ENCODE peak calls at places on chromosomes 3 and 15, in five cellular contexts. O is cardiac fibroblast, B is fibroblast of lung, C is PC-9, F is thoracic aorta. E is an unnamed sample.

GRCh38 chr3:36907911-36908646 is 36.8 kb downstream of the TRANK1 start:
- DNase-seq in O (peak; percentile 80), B (peak; percentile 67), C (peak; percentile 49), F (no peak), E (no peak)

GRCh38 chr3:162738778-162739177 is 1242.2 kb downstream of the OTOL1 start:
- DNase-seq in O (peak; percentile 13), B (peak; percentile 21), C (no peak), F (no peak), E (no peak)

GRCh38 chr3:160870327-160870726 is 114.3 kb downstream of the PPM1L start:
- DNase-seq in O (no peak), B (no peak), C (peak; percentile 6), F (no peak), E (no peak)

GRCh38 chr3:176765491-176765890 is 431.8 kb downstream of the TBL1XR1 start:
- DNase-seq in O (no peak), B (peak; percentile 73), C (no peak), F (no peak), E (no peak)

GRCh38 chr15:67880651-67881182 is 40.9 kb upstream of the RNU6-1 start:
- DNase-seq in O (peak; percentile 38), B (peak; percentile 47), C (no peak), F (no peak), E (no peak)

GRCh38 chr3:149744151-149744550 is 8.1 kb downstream of the COMMD2 start:
- DNase-seq in O (no peak), B (no peak), C (no peak), F (no peak), E (no peak)

GRCh38 chr3:86988235-86988634 is 2.7 kb downstream of the VGLL3 start:
- DNase-seq in O (peak; percentile 97), B (peak; percentile 95), C (no peak), F (no peak), E (no peak)

GRCh38 chr3:116394365-116394764 is 50.9 kb downstream of the LSAMP start:
- DNase-seq in O (no peak), B (peak; percentile 58), C (no peak), F (no peak), E (no peak)

GRCh38 chr15:51793521-51793920 is 35.9 kb upstream of the TMOD3 start:
- DNase-seq in O (peak; percentile 51), B (peak; percentile 25), C (no peak), F (no peak), E (no peak)

GRCh38 chr15:46091860-46092450 is 457.1 kb downstream of the SQOR start:
- DNase-seq in O (peak; percentile 66), B (peak; percentile 1), C (peak; percentile 1), F (no peak), E (no peak)

GRCh38 chr15:90479656-90480055 is 50.1 kb upstream of the CRTC3 start:
- DNase-seq in O (no peak), B (peak; percentile 90), C (peak; percentile 88), F (no peak), E (no peak)

GRCh38 chr15:31488437-31489204 is 162.0 kb downstream of the KLF13 start:
- DNase-seq in O (peak; percentile 96), B (peak; percentile 84), C (peak; percentile 14), F (peak; percentile 42), E (no peak)

GRCh38 chr15:63379492-63380150 is 2.0 kb downstream of the CA12 start:
- DNase-seq in O (no peak), B (no peak), C (no peak), F (no peak), E (no peak)

GRCh38 chr3:196406806-196407470 is 25.3 kb downstream of the UBXN7 start:
- DNase-seq in O (peak; percentile 79), B (peak; percentile 82), C (no peak), F (no peak), E (no peak)

GRCh38 chr3:150041877-150042276 is 71.2 kb upstream of the PFN2 start:
- DNase-seq in O (no peak), B (no peak), C (no peak), F (no peak), E (no peak)

GRCh38 chr15:83305696-83306291 is 21.3 kb upstream of the BNC1 start:
- DNase-seq in O (no peak), B (peak; percentile 76), C (peak; percentile 81), F (no peak), E (no peak)

GRCh38 chr3:128123231-128123537 is 428 bp downstream of the RUVBL1 start:
- DNase-seq in O (no peak), B (no peak), C (no peak), F (no peak), E (no peak)

GRCh38 chr3:46671541-46672348 is 21.7 kb downstream of the ALS2CL start:
- DNase-seq in O (no peak), B (no peak), C (no peak), F (no peak), E (peak; percentile 4)

GRCh38 chr3:126102011-126102410 is 18.1 kb upstream of the SLC41A3 start:
- DNase-seq in O (no peak), B (no peak), C (no peak), F (no peak), E (no peak)
- TF ChIP-seq CTCF in O (no peak), B (no peak), C (no peak), F (no peak), E (no peak)

DNA sequence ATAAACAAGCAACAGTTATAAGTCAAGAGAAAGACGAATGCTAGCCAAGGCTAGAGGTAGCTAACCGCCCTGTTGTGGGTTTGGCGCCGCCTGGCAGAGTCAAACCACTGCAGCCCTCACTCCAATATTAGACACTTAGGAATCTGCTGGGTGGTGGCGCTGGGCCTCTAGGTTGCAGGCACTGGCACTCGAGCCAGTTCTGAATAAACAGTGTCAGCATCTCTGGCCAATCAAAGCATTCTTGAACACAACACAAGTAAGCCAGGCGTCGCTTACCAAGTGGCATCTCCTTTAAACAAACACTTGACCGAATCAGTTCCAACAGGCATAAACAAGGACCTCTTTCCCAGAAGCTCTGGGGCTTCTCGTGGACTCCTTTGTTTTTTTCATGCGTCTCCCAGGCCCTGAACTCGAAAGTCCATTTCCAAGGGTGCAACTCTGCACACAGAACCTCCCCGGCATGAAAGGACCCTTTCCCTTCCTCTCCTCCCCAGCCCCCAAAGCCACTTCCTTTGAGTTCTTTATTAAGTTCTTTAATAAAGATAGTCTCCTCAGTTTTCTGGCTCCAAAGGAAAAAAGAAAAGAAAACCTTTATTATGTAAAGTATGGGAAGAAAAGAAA is 82.3 kb downstream of the LRIG1 start:
- DNase-seq in O (no peak), B (peak; percentile 87), C (no peak), F (peak; percentile 69), E (no peak)
- TF ChIP-seq CTCF in O (no peak), B (no peak), C (no peak), F (no peak), E (no peak)

DNA sequence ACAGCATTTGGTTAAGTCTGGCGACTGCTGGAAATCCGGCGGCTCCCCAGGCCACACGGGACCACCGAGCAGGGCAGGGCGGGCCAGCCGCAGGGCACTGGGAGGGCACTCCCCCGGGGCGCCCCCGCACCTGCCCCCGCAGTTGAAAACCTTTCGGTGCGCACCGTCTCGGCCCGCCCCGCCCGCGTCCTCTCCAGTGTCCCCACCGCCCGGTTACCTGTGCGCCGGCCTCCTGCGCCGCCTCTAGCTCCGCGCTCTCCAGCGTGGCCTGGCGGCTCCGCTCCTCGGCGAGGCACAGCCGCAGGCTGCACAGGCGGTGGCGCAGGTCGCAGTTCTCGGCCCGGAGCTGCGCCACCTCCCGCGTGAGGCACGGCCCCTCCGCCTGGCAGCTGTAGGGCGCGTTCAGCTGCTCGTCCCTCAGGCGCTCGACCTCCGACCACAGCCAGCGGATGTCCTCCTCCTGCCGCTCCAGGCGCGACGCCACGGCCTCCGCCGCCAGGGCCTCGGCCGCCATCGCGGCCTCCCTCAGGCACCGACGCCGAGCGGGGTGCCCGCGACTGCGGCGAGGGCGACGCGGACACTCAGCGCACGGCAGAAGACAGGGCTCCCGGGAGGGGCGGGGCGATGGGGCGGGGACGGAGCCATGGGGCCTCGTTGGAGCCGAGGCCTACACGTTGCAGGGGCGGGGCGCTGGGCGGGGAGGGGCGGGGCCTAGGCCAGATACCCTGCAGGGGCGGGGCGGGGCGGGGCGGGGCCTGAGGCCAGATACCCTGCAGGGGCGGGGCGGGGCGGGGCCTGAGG is at the start of gene TARS3:
- DNase-seq in O (peak; percentile 86), B (peak; percentile 80), C (peak; percentile 87), F (peak; percentile 81), E (peak; percentile 78)
- TF ChIP-seq CTCF in O (peak; percentile 2), B (no peak), C (no peak), F (no peak), E (no peak)

GRCh38 chr3:71166366-71166765 is 417.2 kb downstream of the FOXP1 start:
- DNase-seq in O (no peak), B (no peak), C (no peak), F (no peak), E (no peak)

GRCh38 chr3:71160800-71161546 is 422.6 kb downstream of the FOXP1 start:
- DNase-seq in O (peak; percentile 38), B (peak; percentile 89), C (no peak), F (no peak), E (no peak)

GRCh38 chr3:71163216-71163918 is 420.2 kb downstream of the FOXP1 start:
- DNase-seq in O (peak; percentile 35), B (peak; percentile 47), C (no peak), F (no peak), E (no peak)

GRCh38 chr3:71166839-71167238 is 416.7 kb downstream of the FOXP1 start:
- DNase-seq in O (no peak), B (no peak), C (no peak), F (no peak), E (no peak)

GRCh38 chr3:71162221-71162620 is 421.3 kb downstream of the FOXP1 start:
- DNase-seq in O (no peak), B (no peak), C (no peak), F (no peak), E (no peak)
- TF ChIP-seq CTCF in O (no peak), B (no peak), C (no peak), F (no peak), E (no peak)

DNA sequence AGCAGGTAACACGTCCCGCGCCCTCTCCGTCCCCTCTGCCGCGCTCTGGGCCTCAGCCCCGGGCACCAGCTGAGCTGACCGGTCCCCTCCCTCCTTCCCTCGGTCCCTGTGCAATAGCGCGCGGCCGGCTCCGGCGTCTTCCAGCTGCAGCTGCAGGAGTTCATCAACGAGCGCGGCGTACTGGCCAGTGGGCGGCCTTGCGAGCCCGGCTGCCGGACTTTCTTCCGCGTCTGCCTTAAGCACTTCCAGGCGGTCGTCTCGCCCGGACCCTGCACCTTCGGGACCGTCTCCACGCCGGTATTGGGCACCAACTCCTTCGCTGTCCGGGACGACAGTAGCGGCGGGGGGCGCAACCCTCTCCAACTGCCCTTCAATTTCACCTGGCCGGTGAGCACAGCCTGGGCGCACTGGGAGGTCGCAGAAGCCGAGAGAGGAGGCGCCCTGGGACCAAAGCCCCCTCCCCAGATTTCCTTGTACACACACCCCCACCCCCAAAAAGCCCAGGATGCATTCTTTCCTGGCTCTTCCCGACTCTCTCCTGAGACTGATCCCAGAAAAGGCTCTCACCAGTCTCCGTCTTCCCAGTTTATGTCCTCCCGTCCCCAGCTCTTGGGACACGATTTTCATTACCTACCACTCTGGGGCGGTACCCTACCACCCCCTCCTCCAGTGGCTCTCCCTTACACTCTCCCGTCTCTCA is 740 bp downstream of the DLL4 start:
- DNase-seq in O (peak; percentile 60), B (peak; percentile 68), C (no peak), F (no peak), E (no peak)
- TF ChIP-seq CTCF in O (peak; percentile 11), B (no peak), C (no peak), F (no peak), E (no peak)

DNA sequence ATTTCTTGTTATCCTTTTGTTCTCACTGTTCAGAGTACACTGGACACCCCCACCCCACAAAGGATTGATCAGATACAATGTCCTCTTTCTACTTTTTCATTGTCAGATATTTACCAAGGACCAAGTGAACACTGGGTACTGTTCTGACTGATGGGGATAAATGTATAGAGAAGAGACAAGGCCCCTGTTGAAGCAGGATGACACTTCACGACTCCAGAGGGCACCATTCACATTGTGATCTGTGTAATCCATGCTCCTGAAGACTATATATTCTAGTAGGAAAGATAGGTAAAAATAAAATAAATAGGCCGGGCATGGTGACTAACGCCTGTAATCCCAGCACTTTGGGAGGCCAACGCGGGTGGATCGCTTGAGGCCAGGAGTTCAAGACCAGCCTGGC is 7.2 kb upstream of the CRYGS start:
- DNase-seq in O (no peak), B (no peak), C (no peak), F (no peak), E (no peak)
- TF ChIP-seq CTCF in O (no peak), B (no peak), C (no peak), F (no peak), E (no peak)